ENCODE peak calls at places on chromosomes 2 and 18, in seven cellular contexts. One of them, this sample, is unnamed.

GRCh38 chr18:48119204-48119603 is 188.7 kb upstream of the SMAD2 start:
- DNase-seq in neuronal stem cell: no peak
- DNase-seq in IMR-90: no peak
- DNase-seq in H1: no peak
- DNase-seq in H9: no peak
- DNase-seq in mesendoderm: no peak
- DNase-seq in mesenchymal stem cell: no peak
- DNase-seq in this sample: peak

GRCh38 chr2:46943881-46944798 is 28.5 kb upstream of the MCFD2 start:
- DNase-seq in mesenchymal stem cell: no peak
- DNase-seq in IMR-90: no peak
- DNase-seq in neuronal stem cell: no peak
- DNase-seq in mesendoderm: no peak
- DNase-seq in H1: no peak
- DNase-seq in H9: no peak
- DNase-seq in this sample: peak

GRCh38 chr18:68445668-68446426 is 269.1 kb downstream of the TMX3 start:
- DNase-seq in H1: no peak
- DNase-seq in mesenchymal stem cell: no peak
- DNase-seq in IMR-90: no peak
- DNase-seq in mesendoderm: no peak
- DNase-seq in H9: no peak
- DNase-seq in neuronal stem cell: no peak
- DNase-seq in this sample: no peak

GRCh38 chr2:24793752-24794477 is 690 bp downstream of the CENPO start:
- DNase-seq in IMR-90: peak
- DNase-seq in mesenchymal stem cell: peak
- DNase-seq in H9: peak
- DNase-seq in mesendoderm: peak
- DNase-seq in neuronal stem cell: peak
- DNase-seq in H1: no peak
- DNase-seq in this sample: peak

GRCh38 chr2:26164231-26164630 is 8.7 kb upstream of the GAREM2 start:
- DNase-seq in H9: no peak
- DNase-seq in mesendoderm: no peak
- DNase-seq in IMR-90: no peak
- DNase-seq in mesenchymal stem cell: no peak
- DNase-seq in H1: no peak
- DNase-seq in neuronal stem cell: no peak
- DNase-seq in this sample: no peak

GRCh38 chr18:66560092-66560491 is 43.8 kb downstream of the CDH19 start:
- DNase-seq in IMR-90: no peak
- DNase-seq in H1: no peak
- DNase-seq in H9: no peak
- DNase-seq in mesendoderm: peak
- DNase-seq in mesenchymal stem cell: peak
- DNase-seq in neuronal stem cell: no peak
- DNase-seq in this sample: no peak

GRCh38 chr2:206452242-206452641 is 8.9 kb downstream of the ADAM23 start:
- DNase-seq in mesendoderm: no peak
- DNase-seq in neuronal stem cell: no peak
- DNase-seq in H1: no peak
- DNase-seq in mesenchymal stem cell: no peak
- DNase-seq in IMR-90: peak
- DNase-seq in H9: no peak
- DNase-seq in this sample: no peak

GRCh38 chr2:25566694-25567093 is 106.7 kb downstream of the DTNB start:
- DNase-seq in IMR-90: peak
- DNase-seq in mesendoderm: no peak
- DNase-seq in mesenchymal stem cell: peak
- DNase-seq in H1: no peak
- DNase-seq in H9: no peak
- DNase-seq in neuronal stem cell: no peak
- DNase-seq in this sample: no peak

GRCh38 chr2:29443627-29444026 is 328.4 kb downstream of the CLIP4 start:
- DNase-seq in H9: no peak
- DNase-seq in mesendoderm: peak
- DNase-seq in neuronal stem cell: no peak
- DNase-seq in H1: no peak
- DNase-seq in mesenchymal stem cell: peak
- DNase-seq in IMR-90: peak
- DNase-seq in this sample: peak

GRCh38 chr2:70140978-70141753 is 49.7 kb downstream of the C2orf42 start:
- DNase-seq in IMR-90: peak
- DNase-seq in H9: peak
- DNase-seq in mesendoderm: peak
- DNase-seq in neuronal stem cell: no peak
- DNase-seq in H1: peak
- DNase-seq in mesenchymal stem cell: peak
- DNase-seq in this sample: peak

GRCh38 chr18:79605481-79605880 is 74.1 kb upstream of the CTDP1 start:
- DNase-seq in IMR-90: no peak
- DNase-seq in H9: no peak
- DNase-seq in neuronal stem cell: no peak
- DNase-seq in mesendoderm: no peak
- DNase-seq in H1: no peak
- DNase-seq in mesenchymal stem cell: no peak
- DNase-seq in this sample: no peak

DNA sequence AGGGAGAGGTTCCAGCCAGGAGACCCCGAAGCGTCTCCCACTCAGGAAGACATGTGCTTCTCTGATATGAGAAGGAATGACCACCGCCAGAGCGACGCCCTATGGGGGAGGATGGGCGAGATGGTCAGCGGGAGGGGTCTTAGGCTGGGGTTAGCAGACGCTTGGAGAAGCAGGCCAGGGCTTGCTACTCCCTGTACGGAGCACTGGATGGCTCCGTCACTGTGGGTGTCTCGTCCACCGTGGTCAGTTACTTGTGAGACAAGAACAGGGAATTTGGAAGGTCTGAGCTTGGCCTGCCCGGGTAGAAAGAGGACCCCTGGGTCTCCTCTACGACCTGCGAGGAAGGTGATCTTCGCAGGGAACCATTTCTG is 39.8 kb downstream of the TMEM18 start:
- DNase-seq in H1: no peak
- DNase-seq in H9: no peak
- DNase-seq in mesendoderm: no peak
- DNase-seq in mesenchymal stem cell: no peak
- DNase-seq in IMR-90: no peak
- DNase-seq in neuronal stem cell: no peak
- DNase-seq in this sample: no peak
- H2AK5ac ChIP-seq in H1: no peak
- H2AK5ac ChIP-seq in H9: no peak
- H2AK5ac ChIP-seq in mesendoderm: no peak
- H2AK5ac ChIP-seq in mesenchymal stem cell: no peak
- H2AK5ac ChIP-seq in IMR-90: no peak
- H2AK5ac ChIP-seq in neuronal stem cell: peak
- H2AK5ac ChIP-seq in this sample: no peak

GRCh38 chr18:54191352-54191751 is 33.1 kb downstream of the MBD2 start:
- DNase-seq in H9: no peak
- DNase-seq in mesenchymal stem cell: no peak
- DNase-seq in mesendoderm: peak
- DNase-seq in IMR-90: no peak
- DNase-seq in neuronal stem cell: no peak
- DNase-seq in H1: no peak
- DNase-seq in this sample: peak

GRCh38 chr18:54197747-54198411 is 26.6 kb downstream of the MBD2 start:
- DNase-seq in IMR-90: no peak
- DNase-seq in mesendoderm: no peak
- DNase-seq in H1: no peak
- DNase-seq in neuronal stem cell: no peak
- DNase-seq in H9: no peak
- DNase-seq in mesenchymal stem cell: no peak
- DNase-seq in this sample: no peak

GRCh38 chr18:54192900-54193299 is 31.6 kb downstream of the MBD2 start:
- DNase-seq in neuronal stem cell: no peak
- DNase-seq in mesenchymal stem cell: no peak
- DNase-seq in H9: no peak
- DNase-seq in H1: no peak
- DNase-seq in IMR-90: no peak
- DNase-seq in mesendoderm: no peak
- DNase-seq in this sample: peak

GRCh38 chr18:54192415-54192814 is 32.1 kb downstream of the MBD2 start:
- DNase-seq in mesenchymal stem cell: no peak
- DNase-seq in IMR-90: no peak
- DNase-seq in neuronal stem cell: no peak
- DNase-seq in H9: no peak
- DNase-seq in H1: no peak
- DNase-seq in mesendoderm: no peak
- DNase-seq in this sample: peak

DNA sequence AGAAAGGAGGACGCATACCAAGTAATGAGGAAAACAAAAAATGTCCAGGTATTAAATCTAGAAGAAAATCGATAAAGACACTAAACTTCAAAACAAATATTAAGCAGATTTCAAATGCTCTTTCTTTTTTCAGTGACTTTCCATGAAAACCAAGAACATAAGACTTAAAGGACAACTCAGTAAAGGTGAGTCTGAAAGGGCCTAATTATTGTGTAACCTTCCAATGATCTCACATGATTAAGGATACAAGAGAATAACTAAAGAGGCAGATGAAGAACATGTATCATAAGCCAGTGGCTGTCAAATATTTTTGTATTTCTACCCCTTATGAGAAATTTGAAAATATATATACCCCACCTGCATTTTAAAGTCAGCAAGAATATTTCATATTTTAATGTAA is 30.7 kb downstream of the MBD2 start:
- DNase-seq in mesenchymal stem cell: no peak
- DNase-seq in H9: no peak
- DNase-seq in IMR-90: no peak
- DNase-seq in H1: no peak
- DNase-seq in neuronal stem cell: no peak
- DNase-seq in mesendoderm: no peak
- DNase-seq in this sample: no peak
- H3K27ac ChIP-seq in mesenchymal stem cell: no peak
- H3K27ac ChIP-seq in H9: no peak
- H3K27ac ChIP-seq in IMR-90: no peak
- H3K27ac ChIP-seq in H1: no peak
- H3K27ac ChIP-seq in neuronal stem cell: no peak
- H3K27ac ChIP-seq in mesendoderm: no peak
- H3K27ac ChIP-seq in this sample: no peak

GRCh38 chr18:49276680-49277079 is 183.8 kb downstream of the DYM start:
- DNase-seq in IMR-90: no peak
- DNase-seq in H1: no peak
- DNase-seq in neuronal stem cell: no peak
- DNase-seq in mesenchymal stem cell: no peak
- DNase-seq in H9: no peak
- DNase-seq in mesendoderm: no peak
- DNase-seq in this sample: no peak
- H2AK5ac ChIP-seq in IMR-90: peak
- H2AK5ac ChIP-seq in H1: no peak
- H2AK5ac ChIP-seq in neuronal stem cell: no peak
- H2AK5ac ChIP-seq in mesenchymal stem cell: no peak
- H2AK5ac ChIP-seq in H9: no peak
- H2AK5ac ChIP-seq in mesendoderm: no peak
- H2AK5ac ChIP-seq in this sample: no peak

DNA sequence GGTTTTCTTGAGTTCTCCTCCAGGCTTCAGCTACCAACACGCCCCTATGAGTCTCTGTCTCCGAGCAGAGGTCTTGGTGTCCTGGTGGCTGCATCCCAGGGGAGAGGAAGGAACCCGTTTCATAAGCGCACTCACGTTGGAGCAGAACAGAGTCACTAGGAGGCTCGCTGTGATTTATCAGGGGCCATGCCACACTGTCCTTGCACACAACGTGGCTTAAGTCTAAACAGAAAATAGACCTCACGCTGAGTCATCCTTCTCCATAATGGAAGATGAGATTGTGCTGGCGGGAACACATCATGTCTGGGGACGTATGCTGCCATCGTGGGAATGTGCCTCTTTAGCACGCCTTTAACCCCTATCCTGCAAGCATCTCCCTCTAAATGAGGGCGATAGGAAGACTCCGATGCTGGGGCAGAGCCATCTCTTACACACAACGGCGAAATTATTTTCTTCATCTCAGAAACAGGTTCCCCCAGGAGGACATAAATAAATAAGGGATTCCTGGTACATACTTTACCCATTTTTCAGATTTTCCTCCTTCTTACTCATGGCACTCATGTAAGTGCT is 211.4 kb downstream of the KLHL29 start:
- DNase-seq in mesendoderm: no peak
- DNase-seq in IMR-90: peak
- DNase-seq in H9: no peak
- DNase-seq in H1: no peak
- DNase-seq in mesenchymal stem cell: peak
- DNase-seq in neuronal stem cell: no peak
- DNase-seq in this sample: peak
- H3K27ac ChIP-seq in mesendoderm: no peak
- H3K27ac ChIP-seq in IMR-90: no peak
- H3K27ac ChIP-seq in H9: no peak
- H3K27ac ChIP-seq in H1: no peak
- H3K27ac ChIP-seq in mesenchymal stem cell: no peak
- H3K27ac ChIP-seq in neuronal stem cell: peak
- H3K27ac ChIP-seq in this sample: no peak

DNA sequence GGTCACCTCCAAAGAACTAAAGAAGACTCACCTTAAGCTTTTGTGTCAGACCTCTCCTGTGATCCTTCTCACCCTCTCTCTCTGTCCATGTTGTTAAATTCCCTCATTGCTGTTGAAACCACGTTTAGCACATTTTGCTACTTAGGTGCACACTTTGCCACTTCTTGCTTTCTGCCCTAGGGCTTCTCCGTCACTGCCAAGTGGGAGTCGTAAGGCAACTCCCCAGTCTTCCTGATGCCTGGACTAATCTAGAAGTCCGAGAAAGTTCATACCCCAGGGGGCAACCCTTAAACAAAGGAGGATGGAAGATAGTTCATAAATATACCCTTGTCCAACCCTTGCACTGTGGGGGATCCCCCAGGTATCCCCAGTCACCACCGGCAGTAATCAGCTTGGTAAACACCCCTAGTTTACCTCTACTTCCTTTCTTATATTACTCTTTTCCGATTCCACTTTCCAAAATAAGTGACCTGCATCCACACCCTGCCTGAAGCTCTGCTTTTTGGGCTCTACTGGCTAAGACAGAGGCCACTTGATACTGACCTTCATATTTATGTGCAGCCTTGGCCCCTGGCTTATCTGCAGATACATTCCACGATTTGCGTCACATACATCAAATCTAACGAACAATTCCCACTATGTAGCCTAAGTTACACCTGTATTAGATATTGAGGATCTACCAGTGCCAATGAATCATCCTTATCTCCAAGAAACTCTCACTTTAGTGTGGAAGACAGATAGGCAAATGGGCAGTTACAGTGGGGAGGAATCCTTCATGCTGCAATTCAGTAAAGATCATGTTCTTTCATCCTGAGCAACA is 776.2 kb downstream of the RNF144A start:
- DNase-seq in H9: no peak
- DNase-seq in mesendoderm: no peak
- DNase-seq in mesenchymal stem cell: no peak
- DNase-seq in neuronal stem cell: no peak
- DNase-seq in IMR-90: no peak
- DNase-seq in H1: no peak
- DNase-seq in this sample: peak
- H2AK5ac ChIP-seq in H9: no peak
- H2AK5ac ChIP-seq in mesendoderm: no peak
- H2AK5ac ChIP-seq in mesenchymal stem cell: no peak
- H2AK5ac ChIP-seq in neuronal stem cell: no peak
- H2AK5ac ChIP-seq in IMR-90: no peak
- H2AK5ac ChIP-seq in H1: peak
- H2AK5ac ChIP-seq in this sample: no peak

This sample was measured in trophoblast cell.